ENCODE peak calls at places on chromosomes 16 and 17, in six cellular contexts. One of them, this sample, is unnamed. For H3K36me3, the result is how much of the 10 kb centered on the place peaks cover.

GRCh38 chr16:54687043-54687655 is 243.5 kb upstream of the IRX5 start:
- DNase-seq in heart left ventricle: no peak
- DNase-seq in heart right ventricle: no peak
- DNase-seq in effector memory CD4-positive, alpha-beta T cell: no peak
- DNase-seq in thoracic aorta: no peak
- DNase-seq in Peyer's patch: no peak
- DNase-seq in this sample: no peak

GRCh38 chr17:73551144-73551543 is 93.1 kb downstream of the SDK2 start:
- DNase-seq in heart left ventricle: no peak
- DNase-seq in heart right ventricle: no peak
- DNase-seq in effector memory CD4-positive, alpha-beta T cell: no peak
- DNase-seq in thoracic aorta: no peak
- DNase-seq in Peyer's patch: no peak
- DNase-seq in this sample: no peak

GRCh38 chr17:75639771-75640555 is 6.7 kb downstream of the SMIM5 start:
- DNase-seq in heart left ventricle: no peak
- DNase-seq in heart right ventricle: no peak
- DNase-seq in effector memory CD4-positive, alpha-beta T cell: no peak
- DNase-seq in thoracic aorta: no peak
- DNase-seq in Peyer's patch: no peak
- DNase-seq in this sample: peak

GRCh38 chr17:38942641-38943040 is 17.2 kb downstream of the LASP1NB start:
- DNase-seq in heart left ventricle: no peak
- DNase-seq in heart right ventricle: no peak
- DNase-seq in effector memory CD4-positive, alpha-beta T cell: no peak
- DNase-seq in thoracic aorta: no peak
- DNase-seq in Peyer's patch: no peak
- DNase-seq in this sample: no peak

GRCh38 chr17:48751172-48751571 is 22.6 kb upstream of the HOXB13 start:
- DNase-seq in heart left ventricle: no peak
- DNase-seq in heart right ventricle: no peak
- DNase-seq in effector memory CD4-positive, alpha-beta T cell: no peak
- DNase-seq in thoracic aorta: no peak
- DNase-seq in Peyer's patch: no peak
- DNase-seq in this sample: no peak

GRCh38 chr16:29925173-29925804 is 737 bp downstream of the KCTD13 start:
- DNase-seq in heart left ventricle: no peak
- DNase-seq in heart right ventricle: no peak
- DNase-seq in effector memory CD4-positive, alpha-beta T cell: no peak
- DNase-seq in thoracic aorta: no peak
- DNase-seq in Peyer's patch: no peak
- DNase-seq in this sample: peak

GRCh38 chr17:47172698-47173565 is 16.2 kb downstream of the CDC27 start:
- DNase-seq in heart left ventricle: no peak
- DNase-seq in heart right ventricle: no peak
- DNase-seq in effector memory CD4-positive, alpha-beta T cell: no peak
- DNase-seq in thoracic aorta: no peak
- DNase-seq in Peyer's patch: no peak
- DNase-seq in this sample: no peak

GRCh38 chr17:42518046-42518754 is 17.8 kb upstream of the NAGLU start:
- DNase-seq in heart left ventricle: peak
- DNase-seq in heart right ventricle: peak
- DNase-seq in effector memory CD4-positive, alpha-beta T cell: no peak
- DNase-seq in thoracic aorta: peak
- DNase-seq in Peyer's patch: no peak
- DNase-seq in this sample: peak

GRCh38 chr17:32503251-32504165 is 16.7 kb downstream of the CDK5R1 start:
- DNase-seq in heart left ventricle: no peak
- DNase-seq in heart right ventricle: no peak
- DNase-seq in effector memory CD4-positive, alpha-beta T cell: no peak
- DNase-seq in thoracic aorta: no peak
- DNase-seq in Peyer's patch: peak
- DNase-seq in this sample: peak

GRCh38 chr16:19532601-19533000 is 8.9 kb downstream of the CCP110 start:
- DNase-seq in heart left ventricle: no peak
- DNase-seq in heart right ventricle: no peak
- DNase-seq in effector memory CD4-positive, alpha-beta T cell: no peak
- DNase-seq in thoracic aorta: no peak
- DNase-seq in Peyer's patch: no peak
- DNase-seq in this sample: no peak
- H3K36me3 ChIP-seq in heart left ventricle: half or more
- H3K36me3 ChIP-seq in heart right ventricle: under half
- H3K36me3 ChIP-seq in effector memory CD4-positive, alpha-beta T cell: under half
- H3K36me3 ChIP-seq in thoracic aorta: under half
- H3K36me3 ChIP-seq in Peyer's patch: under half
- H3K36me3 ChIP-seq in this sample: under half

DNA sequence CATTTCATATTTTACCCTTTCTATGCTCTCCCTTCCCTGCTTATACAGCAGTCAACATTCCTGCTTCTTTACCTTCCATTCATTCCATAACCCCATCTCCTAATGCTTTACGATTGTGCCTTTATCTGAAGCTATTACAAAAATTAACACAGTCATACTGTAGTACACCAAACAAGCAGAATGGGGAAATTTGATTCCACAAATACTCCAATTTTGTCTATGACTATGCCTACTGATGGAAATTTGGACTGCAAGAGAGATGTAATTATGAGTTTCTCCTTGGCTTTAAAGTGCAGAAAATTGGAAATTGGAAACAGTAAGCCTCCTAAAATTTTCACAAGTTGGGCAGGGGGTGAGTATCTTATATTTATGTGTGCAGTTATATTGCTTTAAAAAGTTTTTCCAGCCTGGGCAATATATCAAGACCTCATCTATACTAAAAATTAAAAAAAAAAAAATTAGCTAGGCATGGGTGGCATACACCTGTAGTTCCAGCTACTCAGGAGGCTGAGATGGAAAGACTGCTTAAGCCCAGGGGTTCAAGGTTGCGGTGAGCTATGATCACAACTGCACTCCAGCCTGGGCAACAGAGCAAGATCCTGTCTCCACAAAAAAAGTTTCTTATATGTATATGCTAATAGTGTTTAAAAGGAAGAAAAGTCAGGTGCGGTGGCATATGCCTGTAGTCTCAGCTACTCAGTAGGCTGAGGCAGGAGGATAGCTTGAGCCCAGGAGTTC is 3.0 kb downstream of the APPBP2 start:
- DNase-seq in heart left ventricle: no peak
- DNase-seq in heart right ventricle: no peak
- DNase-seq in effector memory CD4-positive, alpha-beta T cell: no peak
- DNase-seq in thoracic aorta: no peak
- DNase-seq in Peyer's patch: no peak
- DNase-seq in this sample: no peak
- H3K4me3 ChIP-seq in heart left ventricle: no peak
- H3K4me3 ChIP-seq in heart right ventricle: no peak
- H3K4me3 ChIP-seq in effector memory CD4-positive, alpha-beta T cell: no peak
- H3K4me3 ChIP-seq in thoracic aorta: peak
- H3K4me3 ChIP-seq in Peyer's patch: no peak
- H3K4me3 ChIP-seq in this sample: no peak

DNA sequence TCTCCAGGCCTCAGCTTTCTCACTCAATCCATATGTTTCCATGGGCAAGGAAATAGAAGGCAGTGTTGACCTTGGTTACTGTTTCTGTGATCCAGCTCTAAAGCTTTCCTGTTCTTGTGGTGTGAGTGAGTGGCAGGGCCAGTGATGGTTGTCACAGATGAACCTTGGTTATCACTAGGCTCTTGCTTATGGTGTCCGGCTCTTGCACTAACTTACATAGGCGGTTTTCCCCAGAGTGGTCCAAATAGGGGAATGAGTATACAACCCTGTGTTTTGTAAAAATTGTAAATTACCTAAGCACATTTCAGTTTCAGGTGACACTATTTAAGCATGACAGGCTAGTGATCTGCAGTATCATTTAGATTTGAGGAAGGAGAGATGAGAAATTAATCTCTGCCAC is 6.8 kb downstream of the MFSD11 start:
- DNase-seq in heart left ventricle: no peak
- DNase-seq in heart right ventricle: no peak
- DNase-seq in effector memory CD4-positive, alpha-beta T cell: no peak
- DNase-seq in thoracic aorta: no peak
- DNase-seq in Peyer's patch: no peak
- DNase-seq in this sample: no peak
- H3K36me3 ChIP-seq in heart left ventricle: half or more
- H3K36me3 ChIP-seq in heart right ventricle: under half
- H3K36me3 ChIP-seq in effector memory CD4-positive, alpha-beta T cell: under half
- H3K36me3 ChIP-seq in thoracic aorta: under half
- H3K36me3 ChIP-seq in Peyer's patch: under half
- H3K36me3 ChIP-seq in this sample: under half

DNA sequence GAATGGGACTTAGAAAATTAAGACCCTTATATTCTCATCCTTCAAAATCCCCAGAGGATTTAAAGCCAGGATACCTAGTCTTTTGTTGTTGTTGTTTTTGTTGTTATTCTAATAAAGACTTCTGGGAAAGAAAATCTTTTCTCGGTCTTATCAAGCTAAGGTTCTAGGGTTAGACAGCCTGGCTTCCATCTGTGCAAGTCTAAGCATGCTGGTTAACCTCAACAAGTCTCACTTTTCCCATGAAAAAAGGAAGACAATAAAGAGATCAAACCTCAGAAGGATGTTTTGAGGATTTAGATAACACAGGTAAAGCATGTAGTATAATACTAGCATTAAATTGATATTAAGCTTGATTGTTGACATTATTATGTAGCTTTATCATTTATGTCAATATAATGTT is 486.4 kb upstream of the SOX9 start:
- DNase-seq in heart left ventricle: no peak
- DNase-seq in heart right ventricle: no peak
- DNase-seq in effector memory CD4-positive, alpha-beta T cell: no peak
- DNase-seq in thoracic aorta: no peak
- DNase-seq in Peyer's patch: no peak
- DNase-seq in this sample: no peak
- H3K4me3 ChIP-seq in heart left ventricle: no peak
- H3K4me3 ChIP-seq in heart right ventricle: no peak
- H3K4me3 ChIP-seq in effector memory CD4-positive, alpha-beta T cell: no peak
- H3K4me3 ChIP-seq in thoracic aorta: no peak
- H3K4me3 ChIP-seq in Peyer's patch: no peak
- H3K4me3 ChIP-seq in this sample: no peak

GRCh38 chr17:57278740-57279387 is 22.5 kb downstream of the MSI2 start:
- DNase-seq in heart left ventricle: no peak
- DNase-seq in heart right ventricle: no peak
- DNase-seq in effector memory CD4-positive, alpha-beta T cell: no peak
- DNase-seq in thoracic aorta: no peak
- DNase-seq in Peyer's patch: no peak
- DNase-seq in this sample: no peak
- H3K36me3 ChIP-seq in heart left ventricle: under half
- H3K36me3 ChIP-seq in heart right ventricle: under half
- H3K36me3 ChIP-seq in effector memory CD4-positive, alpha-beta T cell: under half
- H3K36me3 ChIP-seq in thoracic aorta: under half
- H3K36me3 ChIP-seq in Peyer's patch: under half
- H3K36me3 ChIP-seq in this sample: under half

GRCh38 chr16:12805091-12805490 is 1.4 kb upstream of the CPPED1 start:
- DNase-seq in heart left ventricle: no peak
- DNase-seq in heart right ventricle: no peak
- DNase-seq in effector memory CD4-positive, alpha-beta T cell: no peak
- DNase-seq in thoracic aorta: no peak
- DNase-seq in Peyer's patch: no peak
- DNase-seq in this sample: no peak

GRCh38 chr16:12804395-12804794 is 708 bp upstream of the CPPED1 start:
- DNase-seq in heart left ventricle: no peak
- DNase-seq in heart right ventricle: no peak
- DNase-seq in effector memory CD4-positive, alpha-beta T cell: no peak
- DNase-seq in thoracic aorta: no peak
- DNase-seq in Peyer's patch: no peak
- DNase-seq in this sample: no peak

GRCh38 chr16:12802048-12802447 is 1.6 kb downstream of the CPPED1 start:
- DNase-seq in heart left ventricle: no peak
- DNase-seq in heart right ventricle: no peak
- DNase-seq in effector memory CD4-positive, alpha-beta T cell: no peak
- DNase-seq in thoracic aorta: no peak
- DNase-seq in Peyer's patch: no peak
- DNase-seq in this sample: no peak

GRCh38 chr16:12802661-12803060 is 1.0 kb downstream of the CPPED1 start:
- DNase-seq in heart left ventricle: no peak
- DNase-seq in heart right ventricle: no peak
- DNase-seq in effector memory CD4-positive, alpha-beta T cell: no peak
- DNase-seq in thoracic aorta: no peak
- DNase-seq in Peyer's patch: no peak
- DNase-seq in this sample: peak

GRCh38 chr16:12803203-12804093 is at the start of gene CPPED1:
- DNase-seq in heart left ventricle: peak
- DNase-seq in heart right ventricle: peak
- DNase-seq in effector memory CD4-positive, alpha-beta T cell: peak
- DNase-seq in thoracic aorta: peak
- DNase-seq in Peyer's patch: peak
- DNase-seq in this sample: peak
- H3K4me3 ChIP-seq in heart left ventricle: peak
- H3K4me3 ChIP-seq in heart right ventricle: peak
- H3K4me3 ChIP-seq in effector memory CD4-positive, alpha-beta T cell: peak
- H3K4me3 ChIP-seq in thoracic aorta: peak
- H3K4me3 ChIP-seq in Peyer's patch: peak
- H3K4me3 ChIP-seq in this sample: peak

DNA sequence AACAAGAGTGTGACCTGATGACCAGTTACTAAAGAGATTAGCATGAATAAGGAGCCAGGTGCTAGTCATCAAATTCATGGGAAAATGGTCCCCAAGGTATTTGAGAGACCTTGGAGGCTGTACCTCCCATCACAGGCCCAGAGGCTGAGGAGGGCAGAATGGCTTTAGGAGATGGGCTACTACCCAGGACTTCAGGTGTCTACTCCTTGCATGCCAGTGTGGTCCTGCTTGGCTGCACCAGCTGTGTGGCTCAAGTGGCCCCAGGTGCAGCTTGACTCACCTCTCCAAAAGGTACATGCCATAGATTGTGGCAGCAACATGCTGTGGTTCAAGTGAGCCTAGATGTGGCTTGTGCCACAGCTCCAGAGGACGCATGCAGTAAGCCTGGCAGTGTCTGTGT is 56.5 kb downstream of the TANC2 start:
- DNase-seq in heart left ventricle: no peak
- DNase-seq in heart right ventricle: no peak
- DNase-seq in effector memory CD4-positive, alpha-beta T cell: no peak
- DNase-seq in thoracic aorta: no peak
- DNase-seq in Peyer's patch: no peak
- DNase-seq in this sample: no peak
- H3K36me3 ChIP-seq in heart left ventricle: under half
- H3K36me3 ChIP-seq in heart right ventricle: under half
- H3K36me3 ChIP-seq in effector memory CD4-positive, alpha-beta T cell: under half
- H3K36me3 ChIP-seq in thoracic aorta: under half
- H3K36me3 ChIP-seq in Peyer's patch: under half
- H3K36me3 ChIP-seq in this sample: under half

GRCh38 chr16:23509441-23509754 is 896 bp downstream of the GGA2 start:
- DNase-seq in heart left ventricle: no peak
- DNase-seq in heart right ventricle: no peak
- DNase-seq in effector memory CD4-positive, alpha-beta T cell: no peak
- DNase-seq in thoracic aorta: no peak
- DNase-seq in Peyer's patch: no peak
- DNase-seq in this sample: no peak
- H3K4me3 ChIP-seq in heart left ventricle: peak
- H3K4me3 ChIP-seq in heart right ventricle: peak
- H3K4me3 ChIP-seq in effector memory CD4-positive, alpha-beta T cell: peak
- H3K4me3 ChIP-seq in thoracic aorta: peak
- H3K4me3 ChIP-seq in Peyer's patch: peak
- H3K4me3 ChIP-seq in this sample: peak

DNA sequence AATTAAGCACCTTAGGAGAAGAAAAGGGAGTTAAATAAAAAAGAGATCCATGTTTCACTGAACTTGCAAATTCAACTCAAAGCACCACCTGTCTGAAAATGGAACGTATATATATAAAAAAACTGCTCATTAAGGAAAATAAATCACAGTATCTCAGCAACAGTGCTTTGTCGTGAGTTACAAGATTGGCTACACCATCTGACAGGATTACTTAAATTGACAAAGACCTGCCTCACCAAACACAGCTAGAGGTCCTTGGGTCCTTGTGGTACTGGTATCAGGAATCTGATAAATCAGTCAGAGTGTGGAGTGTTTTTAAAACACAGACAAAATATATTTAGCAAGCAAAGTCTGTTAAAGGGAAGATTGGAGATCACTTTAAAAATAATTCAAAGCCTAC is 63.9 kb downstream of the KANSL1 start:
- DNase-seq in heart left ventricle: no peak
- DNase-seq in heart right ventricle: no peak
- DNase-seq in effector memory CD4-positive, alpha-beta T cell: no peak
- DNase-seq in thoracic aorta: no peak
- DNase-seq in Peyer's patch: no peak
- DNase-seq in this sample: no peak
- H3K36me3 ChIP-seq in heart left ventricle: under half
- H3K36me3 ChIP-seq in heart right ventricle: under half
- H3K36me3 ChIP-seq in effector memory CD4-positive, alpha-beta T cell: under half
- H3K36me3 ChIP-seq in thoracic aorta: under half
- H3K36me3 ChIP-seq in Peyer's patch: under half
- H3K36me3 ChIP-seq in this sample: under half